ENCODE peak calls at places on chromosomes 6 and 20, in seven cellular contexts. J is uterus; X is nucleus accumbens; B is GM18507; O is retinal pigment epithelial cell; U is activated naive CD8-positive, alpha-beta T cell treated with anti-CD3 and anti-CD28 coated beads, Interleukin-2, amount 50 U/mL, for 24 hours; A is H9. C is an unnamed sample.

GRCh38 chr20:43040427-43040826 is 149.3 kb downstream of the PTPRT start:
- DNase-seq in B (no peak), X (no peak), J (no peak), A (peak; percentile 67), O (no peak), U (no peak), C (no peak)

GRCh38 chr6:13065596-13065995 is 262.7 kb downstream of the TBC1D7 start:
- DNase-seq in O (no peak), A (no peak), X (no peak), B (no peak), U (no peak), J (no peak), C (no peak)

GRCh38 chr20:38357653-38358207 is 11.4 kb downstream of the LBP start:
- DNase-seq in O (no peak), X (no peak), U (peak; percentile 7), B (no peak), A (no peak), J (no peak), C (peak; percentile 21)

GRCh38 chr6:133512410-133513016 is 271.4 kb downstream of the EYA4 start:
- DNase-seq in U (peak; percentile 26), J (peak; percentile 24), A (peak; percentile 39), B (no peak), X (no peak), O (no peak), C (peak; percentile 81)

GRCh38 chr20:20051767-20052073 is 546 bp downstream of the CRNKL1 start:
- DNase-seq in U (no peak), X (no peak), B (no peak), O (no peak), J (no peak), A (no peak), C (no peak)

GRCh38 chr6:107458687-107459282 is 579 bp downstream of the PDSS2 start:
- DNase-seq in O (no peak), J (peak; percentile 25), B (peak; percentile 8), A (peak; percentile 43), U (peak; percentile 37), X (no peak), C (peak; percentile 34)

GRCh38 chr6:95848717-95849116 is 167.1 kb upstream of the FUT9 start:
- DNase-seq in B (no peak), A (no peak), J (no peak), O (no peak), X (no peak), U (no peak), C (no peak)

GRCh38 chr6:126048635-126049034 is 62.3 kb downstream of the TRMT11 start:
- DNase-seq in J (no peak), B (no peak), O (no peak), A (no peak), X (no peak), U (no peak), C (no peak)

GRCh38 chr6:170132011-170132521 is 158.8 kb downstream of the DLL1 start:
- DNase-seq in J (peak; percentile 8), A (no peak), U (no peak), O (no peak), X (no peak), B (no peak), C (no peak)

GRCh38 chr6:137097526-137097925 is 52.8 kb upstream of the IL20RA start:
- DNase-seq in A (no peak), J (no peak), O (no peak), U (no peak), X (no peak), B (no peak), C (no peak)

GRCh38 chr6:128118401-128118800 is 217.5 kb upstream of the THEMIS start:
- DNase-seq in U (no peak), X (no peak), A (no peak), B (no peak), J (no peak), O (no peak), C (peak; percentile 42)

GRCh38 chr6:111984081-111984480 is 69.8 kb upstream of the CCN6 start:
- DNase-seq in O (no peak), B (no peak), U (peak; percentile 53), X (no peak), A (no peak), J (no peak), C (no peak)

GRCh38 chr6:2733324-2733723 is 17.4 kb downstream of the MYLK4 start:
- DNase-seq in O (no peak), J (no peak), X (no peak), A (no peak), B (peak; percentile 54), U (peak; percentile 51), C (peak; percentile 62)

GRCh38 chr20:15616626-15617025 is 956.6 kb downstream of the KIF16B start:
- DNase-seq in B (no peak), J (no peak), U (no peak), A (no peak), X (no peak), O (no peak), C (no peak)

GRCh38 chr20:58408603-58409246 is 19.7 kb downstream of the VAPB start:
- DNase-seq in A (no peak), J (no peak), B (no peak), O (no peak), X (no peak), U (no peak), C (no peak)

GRCh38 chr20:26167499-26167898 is 470.8 kb upstream of the ZNF337 start:
- DNase-seq in B (no peak), X (no peak), J (no peak), A (no peak), U (no peak), O (no peak), C (peak; percentile 51)

GRCh38 chr20:43751167-43752050 is 24.6 kb upstream of the GTSF1L start:
- DNase-seq in U (peak; percentile 60), X (no peak), J (no peak), B (peak; percentile 76), A (no peak), O (no peak), C (peak; percentile 65)

GRCh38 chr6:39029156-39030011 is 19.2 kb upstream of the GLP1R start:
- DNase-seq in J (no peak), U (peak; percentile 73), O (no peak), X (no peak), B (peak; percentile 39), A (peak; percentile 77), C (no peak)

GRCh38 chr20:36499723-36500501 is 41.4 kb upstream of the MYL9 start:
- DNase-seq in U (no peak), O (no peak), J (no peak), X (no peak), A (no peak), B (no peak), C (no peak)

GRCh38 chr20:50690979-50691584 is at the start of gene RIPOR3:
- DNase-seq in B (no peak), U (peak; percentile 4), O (no peak), J (peak; percentile 52), X (no peak), A (peak; percentile 63), C (no peak)

GRCh38 chr6:26553264-26553738 is 15.1 kb downstream of the HMGN4 start:
- DNase-seq in B (no peak), X (peak; percentile 60), J (peak; percentile 76), A (peak; percentile 76), O (no peak), U (peak; percentile 82), C (peak; percentile 88)

GRCh38 chr6:20791932-20792331 is 257.7 kb downstream of the CDKAL1 start:
- DNase-seq in O (no peak), X (no peak), J (no peak), U (no peak), B (no peak), A (no peak), C (peak; percentile 21)

GRCh38 chr20:37902504-37903313 is at the start of gene VSTM2L:
- DNase-seq in A (peak; percentile 36), J (peak; percentile 26), U (no peak), X (peak; percentile 28), O (no peak), B (no peak), C (peak; percentile 74)

GRCh38 chr20:4613718-4614620 is 107.7 kb upstream of the PRND start:
- DNase-seq in J (no peak), B (no peak), X (peak; percentile 52), A (peak; percentile 57), O (peak; percentile 63), U (peak; percentile 61), C (peak; percentile 43)

GRCh38 chr20:23361108-23361650 is 803 bp upstream of the GZF1 start:
- DNase-seq in X (no peak), J (no peak), B (no peak), A (no peak), U (no peak), O (no peak), C (peak; percentile 49)

GRCh38 chr20:35742741-35743523 is 872 bp upstream of the RBM39 start:
- DNase-seq in J (no peak), O (peak; percentile 31), U (no peak), B (no peak), A (no peak), X (no peak), C (no peak)

GRCh38 chr6:170407200-170407599 is 100.6 kb downstream of the FAM120B start:
- DNase-seq in U (no peak), J (no peak), B (no peak), O (no peak), X (no peak), A (no peak), C (no peak)

GRCh38 chr6:34597605-34598353 is 41.6 kb upstream of the SPDEF start:
- DNase-seq in A (no peak), J (no peak), B (no peak), O (no peak), X (no peak), U (no peak), C (no peak)

GRCh38 chr20:11389188-11389587 is 528.5 kb upstream of the BTBD3 start:
- DNase-seq in B (no peak), J (no peak), A (no peak), U (no peak), O (no peak), X (no peak), C (no peak)

GRCh38 chr6:148195511-148195910 is 147.1 kb upstream of the SASH1 start:
- DNase-seq in X (no peak), J (no peak), O (no peak), U (no peak), B (no peak), A (no peak), C (no peak)

GRCh38 chr20:23513164-23513563 is 22.2 kb downstream of the CST8 start:
- DNase-seq in O (no peak), X (no peak), U (no peak), B (no peak), J (no peak), A (no peak), C (no peak)

GRCh38 chr20:51135926-51136325 is 113.0 kb upstream of the KCNG1 start:
- DNase-seq in U (no peak), O (no peak), A (no peak), B (no peak), J (no peak), X (no peak), C (no peak)

GRCh38 chr6:30447237-30447636 is 42.1 kb upstream of the HLA-E start:
- DNase-seq in B (no peak), U (no peak), A (peak; percentile 83), O (no peak), X (no peak), J (no peak), C (no peak)

GRCh38 chr6:29627762-29628418 is 5.1 kb downstream of the GABBR1 start:
- DNase-seq in A (peak; percentile 94), O (no peak), B (no peak), U (peak; percentile 57), J (peak; percentile 85), X (peak; percentile 75), C (peak; percentile 82)

GRCh38 chr6:99241905-99242534 is 107.5 kb downstream of the FAXC start:
- DNase-seq in B (no peak), O (peak; percentile 4), X (no peak), A (peak; percentile 45), U (no peak), J (no peak), C (peak; percentile 18)

GRCh38 chr6:163454425-163454824 is 39.9 kb downstream of the QKI start:
- DNase-seq in X (no peak), A (no peak), J (no peak), U (no peak), B (no peak), O (no peak), C (no peak)

GRCh38 chr6:105192707-105193465 is 13.1 kb upstream of the POPDC3 start:
- DNase-seq in J (no peak), B (no peak), X (no peak), U (no peak), O (no peak), A (no peak), C (peak; percentile 51)

GRCh38 chr6:3782876-3783832 is 31.6 kb upstream of the PXDC1 start:
- DNase-seq in A (no peak), X (no peak), O (no peak), J (no peak), B (no peak), U (no peak), C (no peak)